ENCODE peak calls at places on chromosomes 7 and 10, in five cellular contexts. One of them, this sample, is unnamed.

GRCh38 chr10:27242951-27243551 is 2.5 kb upstream of the ACBD5 start:
- DNase-seq in CD8-positive, alpha-beta memory T cell: peak
- DNase-seq in GM12865: peak
- DNase-seq in AG04449: no peak
- DNase-seq in ELR: peak
- DNase-seq in this sample: peak

GRCh38 chr10:116721048-116721897 is 21.1 kb downstream of the HSPA12A start:
- DNase-seq in ELR: no peak
- DNase-seq in CD8-positive, alpha-beta memory T cell: no peak
- DNase-seq in GM12865: no peak
- DNase-seq in AG04449: no peak
- DNase-seq in this sample: no peak

GRCh38 chr7:116771640-116772039 is 90.7 kb upstream of the CAPZA2 start:
- DNase-seq in CD8-positive, alpha-beta memory T cell: no peak
- DNase-seq in AG04449: no peak
- DNase-seq in GM12865: no peak
- DNase-seq in ELR: no peak
- DNase-seq in this sample: no peak

GRCh38 chr10:122854648-122855047 is 9.0 kb upstream of the CUZD1 start:
- DNase-seq in GM12865: no peak
- DNase-seq in AG04449: peak
- DNase-seq in ELR: peak
- DNase-seq in CD8-positive, alpha-beta memory T cell: no peak
- DNase-seq in this sample: no peak

GRCh38 chr10:17993361-17993760 is 41.6 kb downstream of the SLC39A12 start:
- DNase-seq in GM12865: no peak
- DNase-seq in CD8-positive, alpha-beta memory T cell: no peak
- DNase-seq in AG04449: no peak
- DNase-seq in ELR: peak
- DNase-seq in this sample: no peak

GRCh38 chr7:17298840-17299476 is 506 bp downstream of the AHR start:
- DNase-seq in AG04449: no peak
- DNase-seq in GM12865: peak
- DNase-seq in CD8-positive, alpha-beta memory T cell: peak
- DNase-seq in ELR: peak
- DNase-seq in this sample: peak

GRCh38 chr10:1522237-1522636 is 215.1 kb downstream of the ADARB2 start:
- DNase-seq in ELR: no peak
- DNase-seq in AG04449: no peak
- DNase-seq in GM12865: no peak
- DNase-seq in CD8-positive, alpha-beta memory T cell: no peak
- DNase-seq in this sample: no peak

GRCh38 chr7:30927040-30927439 is 15.4 kb downstream of the AQP1 start:
- DNase-seq in AG04449: no peak
- DNase-seq in ELR: no peak
- DNase-seq in GM12865: no peak
- DNase-seq in CD8-positive, alpha-beta memory T cell: no peak
- DNase-seq in this sample: no peak

GRCh38 chr10:80538481-80539185 is 931 bp downstream of the SH2D4B start:
- DNase-seq in AG04449: no peak
- DNase-seq in ELR: no peak
- DNase-seq in GM12865: no peak
- DNase-seq in CD8-positive, alpha-beta memory T cell: no peak
- DNase-seq in this sample: no peak

GRCh38 chr10:61115874-61116273 is 171.9 kb upstream of the RHOBTB1 start:
- DNase-seq in ELR: no peak
- DNase-seq in CD8-positive, alpha-beta memory T cell: no peak
- DNase-seq in GM12865: no peak
- DNase-seq in AG04449: no peak
- DNase-seq in this sample: no peak

GRCh38 chr10:114684822-114685209 is 26.7 kb upstream of the ABLIM1 start:
- DNase-seq in CD8-positive, alpha-beta memory T cell: no peak
- DNase-seq in AG04449: no peak
- DNase-seq in ELR: peak
- DNase-seq in GM12865: no peak
- DNase-seq in this sample: no peak